ENCODE peak calls at places on chromosomes 4 and X, in eight cellular contexts. P is hypothalamus, Q is NB4, Z is mesothelial cell of epicardium, F is tibial artery, J is HCT116, U is Peyer's patch, D is GM12865. O is an unnamed sample.

GRCh38 chr4:88196523-88197185 is 38.2 kb upstream of the ABCG2 start:
- DNase-seq in U (no peak), J (no peak), F (no peak), D (no peak), P (no peak), Z (no peak), Q (no peak), O (no peak)

GRCh38 chrX:119503484-119503861 is 35.2 kb downstream of the SLC25A5 start:
- DNase-seq in F (peak; percentile 26), P (no peak), U (peak; percentile 55), J (no peak), Q (no peak), D (no peak), Z (no peak), O (no peak)

GRCh38 chr4:8507251-8507570 is 66.6 kb downstream of the TRMT44 start:
- DNase-seq in P (no peak), Q (no peak), D (no peak), F (no peak), J (no peak), U (no peak), Z (no peak), O (no peak)

GRCh38 chrX:40154229-40154852 is 56.6 kb upstream of the BCOR start:
- DNase-seq in Q (peak; percentile 81), J (no peak), P (no peak), D (no peak), U (no peak), F (no peak), Z (no peak), O (no peak)

GRCh38 chrX:38233891-38234807 is 13.5 kb upstream of the SRPX start:
- DNase-seq in Q (no peak), Z (no peak), U (no peak), F (peak; percentile 41), D (no peak), P (no peak), J (no peak), O (no peak)

GRCh38 chrX:152656087-152656486 is 18.4 kb downstream of the GABRQ start:
- DNase-seq in P (no peak), U (no peak), D (no peak), Q (no peak), Z (no peak), F (no peak), J (no peak), O (no peak)

GRCh38 chr4:10773010-10773409 is 88.4 kb upstream of the CLNK start:
- DNase-seq in J (no peak), P (no peak), Q (no peak), U (no peak), Z (no peak), F (no peak), D (no peak), O (no peak)

GRCh38 chr4:56323386-56323785 is 63.9 kb downstream of the AASDH start:
- DNase-seq in Q (no peak), D (no peak), F (no peak), U (no peak), Z (no peak), P (no peak), J (no peak), O (no peak)

GRCh38 chr4:48639816-48640215 is 140.3 kb downstream of the FRYL start:
- DNase-seq in F (no peak), P (no peak), Z (no peak), D (no peak), U (no peak), Q (no peak), J (no peak), O (no peak)

GRCh38 chr4:80073362-80074008 is 456 bp upstream of the ANTXR2 start:
- DNase-seq in J (no peak), Q (no peak), U (peak; percentile 55), D (peak; percentile 61), Z (no peak), P (no peak), F (no peak), O (no peak)

GRCh38 chrX:10602646-10603045 is 17.7 kb downstream of the MID1 start:
- DNase-seq in J (no peak), F (no peak), P (no peak), D (no peak), U (no peak), Q (no peak), Z (no peak), O (no peak)